ENCODE peak calls at places on chromosomes 1 and 21, in nine cellular contexts. U, X, J, E, W, M, A, O and K are unnamed samples.

GRCh38 chr1:103162360-103162759 is 54.0 kb upstream of the COL11A1 start:
- DNase-seq in U (no peak), O (no peak), A (no peak), W (no peak), M (no peak), J (no peak), X (no peak), E (no peak), K (no peak)

GRCh38 chr21:39788383-39788782 is 43.4 kb downstream of the IGSF5 start:
- DNase-seq in W (peak; percentile 91), U (peak; percentile 67), X (peak; percentile 65), M (peak; percentile 38), E (peak; percentile 89), O (peak; percentile 38), J (no peak), A (peak; percentile 72), K (peak; percentile 89)

GRCh38 chr1:95115708-95116137 is 1.4 kb upstream of the TLCD4 start:
- DNase-seq in E (no peak), A (no peak), O (no peak), W (no peak), U (no peak), M (no peak), X (no peak), J (no peak), K (no peak)

GRCh38 chr1:145690587-145691558 is 16.3 kb downstream of the PDZK1 start:
- DNase-seq in W (no peak), X (no peak), A (no peak), J (peak; percentile 41), M (peak; percentile 52), E (peak; percentile 18), O (no peak), U (no peak), K (peak; percentile 89)

GRCh38 chr1:154191990-154192450 is at the start of gene TPM3:
- DNase-seq in A (no peak), M (no peak), O (no peak), E (no peak), U (no peak), W (no peak), X (no peak), J (no peak), K (no peak)

GRCh38 chr1:191702124-191702523 is 456.1 kb upstream of the RGS18 start:
- DNase-seq in O (no peak), M (no peak), J (no peak), E (no peak), U (no peak), W (no peak), A (no peak), X (no peak), K (no peak)

GRCh38 chr1:19423130-19423529 is 62.2 kb downstream of the CAPZB start:
- DNase-seq in A (no peak), W (no peak), M (no peak), O (no peak), E (no peak), J (no peak), X (no peak), U (no peak), K (no peak)

GRCh38 chr1:97042551-97042950 is 321.0 kb downstream of the PTBP2 start:
- DNase-seq in M (no peak), X (no peak), O (no peak), W (no peak), J (no peak), A (no peak), U (no peak), E (no peak), K (peak; percentile 58)

GRCh38 chr1:50139339-50139738 is 30.6 kb downstream of the ELAVL4 start:
- DNase-seq in U (no peak), W (no peak), X (no peak), J (no peak), M (no peak), O (no peak), A (no peak), E (no peak), K (no peak)

GRCh38 chr1:91770675-91771074 is 115.3 kb downstream of the TGFBR3 start:
- DNase-seq in X (no peak), U (no peak), W (no peak), A (no peak), E (no peak), M (no peak), J (no peak), O (no peak), K (no peak)

GRCh38 chr1:30380625-30380984 is 342.8 kb downstream of the MATN1 start:
- DNase-seq in O (no peak), M (no peak), A (no peak), U (no peak), X (no peak), W (no peak), J (no peak), E (no peak), K (no peak)

GRCh38 chr1:82565546-82565945 is 764.8 kb downstream of the ADGRL2 start:
- DNase-seq in A (no peak), X (no peak), M (peak; percentile 31), W (no peak), E (no peak), U (no peak), J (no peak), O (no peak), K (peak; percentile 91)

GRCh38 chr1:96424882-96425281 is 296.7 kb upstream of the PTBP2 start:
- DNase-seq in A (no peak), O (no peak), M (no peak), E (no peak), X (no peak), W (no peak), J (no peak), U (no peak), K (peak; percentile 73)

GRCh38 chr1:6534248-6534647 is 20.1 kb downstream of the NOL9 start:
- DNase-seq in U (no peak), W (no peak), M (no peak), A (no peak), O (no peak), J (no peak), X (no peak), E (no peak), K (no peak)

DNA sequence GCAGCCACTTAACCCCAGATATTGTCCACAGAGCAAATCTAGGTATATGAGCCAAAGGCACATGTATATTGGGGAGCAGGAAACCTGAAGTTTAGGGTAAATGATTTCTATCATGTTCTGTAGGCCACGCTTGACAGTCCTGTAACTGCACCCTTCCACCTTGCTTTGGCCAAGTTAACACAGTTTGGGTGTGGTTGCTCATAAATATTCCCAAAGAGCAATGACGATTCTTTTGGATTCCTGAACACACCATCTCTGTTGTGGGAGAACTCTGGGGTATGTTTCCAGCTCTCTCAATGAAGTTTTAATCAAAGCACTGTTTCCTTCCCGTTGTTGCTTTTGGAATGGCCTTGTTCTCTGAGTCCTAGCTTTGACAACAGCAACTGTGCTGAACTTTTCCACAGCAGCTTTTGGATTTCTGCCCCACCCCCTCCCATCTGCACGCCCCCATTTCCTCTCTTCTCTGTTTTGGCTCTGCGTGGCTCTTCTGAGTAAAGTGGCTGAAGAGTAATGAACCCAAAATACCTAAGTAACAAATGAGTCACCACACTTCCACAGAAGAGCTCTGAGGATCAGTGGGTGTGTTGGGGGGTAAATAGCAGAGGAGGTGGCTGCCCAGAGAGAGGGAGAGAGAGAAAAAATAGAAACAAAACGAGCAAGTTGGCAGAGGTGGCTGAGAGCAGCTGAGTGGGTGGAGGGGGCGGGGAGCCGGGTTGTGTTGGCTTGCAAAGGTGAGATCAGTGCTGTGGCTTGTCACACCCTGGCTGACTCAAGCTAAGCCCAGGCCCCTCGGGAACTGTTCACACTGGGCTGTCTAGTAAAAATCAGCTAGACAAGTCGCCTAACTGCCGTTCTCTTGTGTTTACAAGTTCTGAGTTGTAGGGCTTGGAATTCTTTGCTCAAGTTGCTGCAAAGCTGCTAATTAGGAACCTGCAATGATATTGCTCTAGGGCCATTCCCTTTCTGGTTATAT is 26.9 kb upstream of the RAP1A start:
- DNase-seq in A (peak; percentile 87), O (peak; percentile 89), J (peak; percentile 55), M (peak; percentile 79), W (peak; percentile 9), X (no peak), E (peak; percentile 82), U (peak; percentile 96), K (peak; percentile 83)
- H3K4me3 ChIP-seq in A (peak overlapping the region; percentile 36), O (no peak overlapping the region), J (peak overlapping the region; percentile 34), M (no peak overlapping the region), W (no peak overlapping the region), X (no peak overlapping the region), E (no peak overlapping the region), U (peak overlapping the region; percentile 33), K (no peak overlapping the region)

GRCh38 chr1:61132176-61133047 is 50.1 kb downstream of the NFIA start:
- DNase-seq in O (no peak), E (peak; percentile 33), X (no peak), M (no peak), W (peak; percentile 47), A (no peak), J (no peak), U (no peak), K (peak; percentile 48)
- TF ChIP-seq CTCF in O (no peak), E (no peak), X (no peak), M (no peak), W (no peak), A (no peak), J (no peak), U (no peak), K (no peak)

GRCh38 chr1:2528966-2529750 is 905 bp downstream of the HES5 start:
- DNase-seq in U (no peak), X (no peak), M (no peak), W (peak; percentile 76), O (no peak), J (no peak), E (no peak), A (no peak), K (peak; percentile 31)
- H3K4me3 ChIP-seq in U (peak overlapping the region; percentile 58), X (peak overlapping the region; percentile 27), M (no peak overlapping the region), W (peak overlapping the region; percentile 62), O (peak overlapping the region; percentile 53), J (no peak overlapping the region), E (peak overlapping the region; percentile 16), A (peak overlapping the region; percentile 70), K (no peak overlapping the region)

GRCh38 chr1:53765656-53766055 is 26.7 kb upstream of the GLIS1 start:
- DNase-seq in O (no peak), A (no peak), W (no peak), X (no peak), U (no peak), E (no peak), J (no peak), M (no peak), K (peak; percentile 51)

GRCh38 chr1:53766194-53766748 is 27.3 kb upstream of the GLIS1 start:
- DNase-seq in M (no peak), U (no peak), X (no peak), A (no peak), W (no peak), O (no peak), J (no peak), E (no peak), K (no peak)

GRCh38 chr1:53763911-53764310 is 24.9 kb upstream of the GLIS1 start:
- DNase-seq in M (no peak), U (no peak), X (no peak), E (no peak), O (no peak), W (no peak), A (no peak), J (no peak), K (no peak)

GRCh38 chr1:53766766-53767409 is 27.9 kb upstream of the GLIS1 start:
- DNase-seq in O (no peak), M (no peak), W (no peak), E (no peak), X (no peak), J (no peak), U (no peak), A (no peak), K (peak; percentile 70)

DNA sequence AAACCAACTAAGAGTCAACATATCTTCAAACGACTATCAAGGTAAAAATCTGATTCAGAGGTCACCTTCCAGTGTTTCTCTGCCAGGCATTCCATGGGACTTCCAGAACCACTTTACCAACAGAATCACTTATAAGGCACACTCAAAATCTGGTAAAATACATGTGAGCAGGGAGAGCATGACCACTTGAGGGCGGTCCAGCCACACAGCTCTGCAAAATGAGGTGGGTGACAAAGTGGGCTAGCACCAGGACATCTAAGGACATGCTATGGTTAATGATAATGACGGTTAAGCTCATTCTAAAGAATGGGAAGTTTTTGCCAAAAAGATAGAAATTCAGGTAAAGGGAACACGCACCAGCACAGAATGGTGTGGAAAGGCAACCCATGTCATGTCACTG is 24.5 kb upstream of the GLIS1 start:
- DNase-seq in E (no peak), J (no peak), O (no peak), X (no peak), A (no peak), W (no peak), U (no peak), M (no peak), K (no peak)
- TF ChIP-seq CTCF in E (no peak), J (peak; percentile 6), O (no peak), X (no peak), A (no peak), W (no peak), U (no peak), M (no peak), K (no peak)